ENCODE peak calls at places on chromosomes 7 and 10, in five cellular contexts. D is fibroblast of mammary gland, P is HCT116, O is A549, H is cardiac muscle cell. J is an unnamed sample.
A peak's percentile ranks its signal among the peaks of the same experiment; 100 is the strongest.

GRCh38 chr7:156998988-156999610 is 11.4 kb downstream of the MNX1 start:
- DNase-seq in D (no peak), P (no peak), O (no peak), H (no peak), J (no peak)

GRCh38 chr10:17836917-17837316 is 27.8 kb downstream of the MRC1 start:
- DNase-seq in D (peak; percentile 55), P (no peak), O (peak; percentile 25), H (peak; percentile 86), J (peak; percentile 78)

GRCh38 chr7:93811198-93811597 is 79.4 kb downstream of the TFPI2 start:
- DNase-seq in D (no peak), P (no peak), O (no peak), H (no peak), J (no peak)

GRCh38 chr10:32253300-32253699 is 93.7 kb downstream of the EPC1 start:
- DNase-seq in D (peak; percentile 22), P (peak; percentile 56), O (no peak), H (no peak), J (no peak)

GRCh38 chr10:77564781-77565589 is 72.6 kb downstream of the KCNMA1 start:
- DNase-seq in D (peak; percentile 25), P (no peak), O (peak; percentile 69), H (peak; percentile 8), J (no peak)

GRCh38 chr7:1516586-1517251 is 12.5 kb upstream of the INTS1 start:
- DNase-seq in D (no peak), P (no peak), O (no peak), H (no peak), J (no peak)

GRCh38 chr10:133528845-133529575 is 1.8 kb downstream of the CYP2E1 start:
- DNase-seq in D (peak; percentile 10), P (no peak), O (no peak), H (peak; percentile 79), J (peak; percentile 10)

GRCh38 chr10:96664563-96664962 is 55.8 kb downstream of the PIK3AP1 start:
- DNase-seq in D (no peak), P (no peak), O (no peak), H (no peak), J (no peak)

GRCh38 chr7:55509322-55509721 is 63.0 kb downstream of the VOPP1 start:
- DNase-seq in D (peak; percentile 49), P (no peak), O (no peak), H (peak; percentile 16), J (peak; percentile 60)

GRCh38 chr10:86678999-86679792 is 10.9 kb downstream of the LDB3 start:
- DNase-seq in D (no peak), P (no peak), O (no peak), H (no peak), J (no peak)

GRCh38 chr7:157630301-157630853 is 293.6 kb downstream of the DNAJB6 start:
- DNase-seq in D (no peak), P (no peak), O (no peak), H (no peak), J (no peak)

GRCh38 chr7:43906327-43907010 is at the start of gene URGCP:
- DNase-seq in D (no peak), P (no peak), O (peak; percentile 62), H (peak; percentile 51), J (peak; percentile 29)

GRCh38 chr7:41925946-41926345 is 223.1 kb upstream of the INHBA start:
- DNase-seq in D (no peak), P (no peak), O (no peak), H (no peak), J (peak; percentile 19)

GRCh38 chr7:18086165-18087030 is 58.8 kb upstream of the PRPS1L1 start:
- DNase-seq in D (no peak), P (no peak), O (peak; percentile 18), H (peak; percentile 36), J (peak; percentile 13)

GRCh38 chr7:87404674-87405073 is 59.2 kb downstream of the CROT start:
- DNase-seq in D (no peak), P (no peak), O (no peak), H (peak; percentile 47), J (peak; percentile 24)

GRCh38 chr7:3078458-3078857 is 34.8 kb upstream of the CARD11 start:
- DNase-seq in D (no peak), P (no peak), O (no peak), H (no peak), J (no peak)

GRCh38 chr7:142089035-142089434 is 22.5 kb upstream of the MGAM2 start:
- DNase-seq in D (no peak), P (no peak), O (no peak), H (no peak), J (no peak)

GRCh38 chr7:17939670-17940301 is 508 bp downstream of the SNX13 start:
- DNase-seq in D (peak; percentile 29), P (no peak), O (peak; percentile 50), H (peak; percentile 30), J (peak; percentile 16)

GRCh38 chr7:84248267-84248666 is 53.7 kb upstream of the SEMA3A start:
- DNase-seq in D (no peak), P (no peak), O (no peak), H (peak; percentile 46), J (peak; percentile 58)

GRCh38 chr7:158264881-158265742 is 322.5 kb downstream of the PTPRN2 start:
- DNase-seq in D (no peak), P (no peak), O (no peak), H (no peak), J (no peak)

GRCh38 chr10:129963831-129964501 is at the start of gene EBF3:
- DNase-seq in D (peak; percentile 65), P (no peak), O (no peak), H (peak; percentile 94), J (peak; percentile 89)

GRCh38 chr10:132798876-132799275 is 12.9 kb upstream of the NKX6-2 start:
- DNase-seq in D (no peak), P (no peak), O (no peak), H (no peak), J (no peak)

GRCh38 chr10:31123946-31124345 is 92.3 kb upstream of the ZNF438 start:
- DNase-seq in D (no peak), P (no peak), O (no peak), H (no peak), J (no peak)

GRCh38 chr7:149794665-149795064 is 21.3 kb upstream of the ZNF467 start:
- DNase-seq in D (no peak), P (no peak), O (no peak), H (no peak), J (no peak)

GRCh38 chr10:72090326-72090725 is 2.0 kb upstream of the SPOCK2 start:
- DNase-seq in D (no peak), P (no peak), O (no peak), H (no peak), J (no peak)

GRCh38 chr7:142445019-142445686 is 187.3 kb upstream of the PRSS58 start:
- DNase-seq in D (no peak), P (peak; percentile 12), O (no peak), H (no peak), J (no peak)

GRCh38 chr7:155203059-155203881 is 94.4 kb upstream of the INSIG1 start:
- DNase-seq in D (no peak), P (no peak), O (no peak), H (no peak), J (no peak)

GRCh38 chr7:155204744-155205367 is 92.8 kb upstream of the INSIG1 start:
- DNase-seq in D (no peak), P (no peak), O (no peak), H (no peak), J (no peak)

GRCh38 chr7:155202106-155202871 is 95.4 kb upstream of the INSIG1 start:
- DNase-seq in D (no peak), P (no peak), O (no peak), H (no peak), J (no peak)

GRCh38 chr7:155205368-155206285 is 92.1 kb upstream of the INSIG1 start:
- DNase-seq in D (peak; percentile 99), P (peak; percentile 91), O (peak; percentile 98), H (peak; percentile 92), J (peak; percentile 95)

DNA sequence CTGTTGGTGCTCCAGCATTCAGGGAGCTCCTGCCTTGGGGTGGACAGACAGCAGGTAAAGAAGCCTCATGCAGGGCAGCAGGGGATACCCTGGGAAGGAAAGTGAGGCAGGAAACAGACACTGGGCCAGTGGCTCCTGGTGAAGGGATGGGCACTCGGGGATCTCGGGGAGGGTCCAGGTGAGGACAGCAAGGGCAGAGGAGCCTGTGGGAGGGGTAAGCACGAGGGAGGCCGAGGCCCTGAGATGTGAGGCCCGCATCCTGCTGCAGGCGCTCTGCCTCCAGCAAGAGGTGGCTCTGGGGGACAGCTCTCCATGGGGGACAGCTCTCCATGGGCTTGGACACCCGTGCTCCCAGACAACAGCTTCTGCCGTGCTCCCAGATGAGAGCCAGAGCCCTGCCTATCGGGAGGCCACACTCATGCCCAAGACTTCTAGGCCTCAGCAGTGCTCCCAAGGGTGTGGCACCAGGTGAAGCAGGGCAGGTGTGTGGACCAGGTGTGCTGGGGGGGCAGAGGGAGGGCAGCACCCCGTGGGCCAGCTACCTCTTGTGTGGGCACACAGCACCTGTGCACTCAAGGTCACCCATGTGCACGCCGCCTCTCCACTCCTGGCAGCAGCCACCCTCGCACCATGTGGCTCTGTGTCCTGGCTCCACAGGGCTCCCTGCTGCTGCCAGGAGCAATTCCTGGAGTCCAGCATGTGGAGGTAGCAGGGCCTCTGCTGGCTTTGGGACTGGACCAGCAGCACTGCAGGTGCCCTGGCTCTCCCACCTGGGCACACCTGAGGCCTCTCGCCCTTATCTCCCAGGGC is 93.6 kb upstream of the INSIG1 start:
- DNase-seq in D (no peak), P (no peak), O (no peak), H (no peak), J (no peak)
- H3K4me3 ChIP-seq in D (no peak overlapping the region), P (no peak overlapping the region), O (no peak overlapping the region), H (no peak overlapping the region), J (no peak overlapping the region)

GRCh38 chr7:112079671-112080070 is 126.5 kb downstream of the DOCK4 start:
- DNase-seq in D (no peak), P (no peak), O (no peak), H (peak; percentile 23), J (peak; percentile 44)
- TF ChIP-seq CTCF in D (peak; percentile 18), P (peak; percentile 14), O (no peak), H (peak; percentile 20), J (peak; percentile 31)

DNA sequence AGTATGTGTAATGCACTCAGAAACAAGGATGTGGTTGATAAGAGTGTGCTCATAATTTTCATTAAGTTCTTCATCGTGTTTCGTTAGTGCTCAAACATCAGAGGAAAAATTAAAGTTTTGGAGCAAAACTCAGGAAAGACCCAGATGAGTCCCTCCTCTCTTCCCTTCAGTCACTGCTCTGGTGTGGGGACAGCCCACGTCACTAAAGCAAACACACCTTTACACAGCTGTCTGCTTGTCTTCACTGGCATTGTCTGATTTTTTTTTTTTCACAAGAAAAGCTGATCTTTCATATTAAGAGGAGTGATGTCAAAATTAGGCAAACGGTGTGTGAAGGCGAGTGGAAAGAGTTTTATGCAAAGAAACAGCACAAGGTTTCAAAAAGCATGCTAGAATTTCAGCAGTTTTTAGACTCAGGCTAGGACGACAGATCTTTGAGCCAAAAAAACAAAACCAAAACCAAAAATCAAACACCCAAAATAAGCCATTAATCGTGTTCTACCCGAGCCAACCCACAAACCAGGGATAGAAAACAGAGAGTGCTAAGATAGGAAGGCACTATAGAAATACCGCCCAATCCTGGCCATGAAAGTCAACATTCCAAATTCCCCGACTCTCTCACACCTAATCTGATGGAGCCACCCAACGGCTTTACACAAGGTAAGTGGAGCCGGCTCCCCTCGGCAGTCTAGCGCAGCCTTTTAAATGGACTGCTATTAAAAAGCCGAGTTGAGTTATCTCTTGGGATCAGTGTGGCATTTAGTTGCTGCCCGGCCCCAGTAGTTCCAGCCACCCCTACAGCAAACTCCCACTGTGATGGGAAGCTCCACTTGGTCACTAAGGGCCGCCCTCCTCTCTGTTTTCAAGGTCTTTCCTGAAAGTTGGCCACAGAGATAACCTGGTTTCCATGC is 27.9 kb upstream of the GATA3 start:
- DNase-seq in D (no peak), P (no peak), O (no peak), H (no peak), J (no peak)
- H3K4me3 ChIP-seq in D (no peak overlapping the region), P (no peak overlapping the region), O (peak overlapping the region; percentile 18), H (no peak overlapping the region), J (no peak overlapping the region)

GRCh38 chr10:99859585-99859984 is 77.1 kb downstream of the ABCC2 start:
- DNase-seq in D (no peak), P (peak; percentile 60), O (no peak), H (no peak), J (peak; percentile 31)
- TF ChIP-seq CTCF in D (peak; percentile 23), P (peak; percentile 81), O (peak; percentile 46), H (peak; percentile 46), J (peak; percentile 48)